ENCODE peak calls at places on chromosomes 1 and 21, in four cellular contexts. H is HCT116, T is right cardiac atrium, K is A172. Z is an unnamed sample.

GRCh38 chr1:27491748-27492700 is 2.1 kb upstream of the WASF2 start:
- DNase-seq in H (no peak), T (peak; percentile 82), K (no peak), Z (no peak)

GRCh38 chr1:27940297-27940696 is 5.5 kb downstream of the SMPDL3B start:
- DNase-seq in H (no peak), T (no peak), K (no peak), Z (no peak)

GRCh38 chr1:219438386-219438785 is 174.5 kb downstream of the ZC3H11B start:
- DNase-seq in H (no peak), T (no peak), K (no peak), Z (no peak)

GRCh38 chr1:61606448-61607312 is 118.3 kb downstream of the TM2D1 start:
- DNase-seq in H (no peak), T (peak; percentile 90), K (no peak), Z (no peak)

GRCh38 chr1:242242983-242243382 is 244.1 kb upstream of the MAP1LC3C start:
- DNase-seq in H (no peak), T (no peak), K (no peak), Z (no peak)

GRCh38 chr1:40651138-40651857 is 14.2 kb downstream of the RIMS3 start:
- DNase-seq in H (no peak), T (no peak), K (no peak), Z (no peak)

GRCh38 chr1:186700688-186701087 is 20.5 kb upstream of the PTGS2 start:
- DNase-seq in H (no peak), T (no peak), K (no peak), Z (no peak)

GRCh38 chr1:231796141-231796540 is 169.6 kb downstream of the DISC1 start:
- DNase-seq in H (no peak), T (no peak), K (no peak), Z (no peak)

GRCh38 chr1:181423301-181423918 is 59.9 kb upstream of the CACNA1E start:
- DNase-seq in H (peak; percentile 36), T (peak; percentile 60), K (peak; percentile 39), Z (peak; percentile 21)

GRCh38 chr1:44515416-44515815 is 110.4 kb downstream of the RNF220 start:
- DNase-seq in H (no peak), T (no peak), K (peak; percentile 36), Z (no peak)

GRCh38 chr1:166511754-166512153 is 327.5 kb upstream of the POGK start:
- DNase-seq in H (no peak), T (no peak), K (no peak), Z (peak; percentile 47)

GRCh38 chr1:110672001-110672752 is 2.6 kb downstream of the KCNA3 start:
- DNase-seq in H (no peak), T (no peak), K (peak; percentile 21), Z (no peak)

GRCh38 chr21:38982096-38982495 is 176.4 kb downstream of the ETS2 start:
- DNase-seq in H (no peak), T (no peak), K (peak; percentile 62), Z (no peak)

GRCh38 chr1:11178021-11179015 is 10.8 kb upstream of the ANGPTL7 start:
- DNase-seq in H (no peak), T (peak; percentile 63), K (peak; percentile 84), Z (no peak)

GRCh38 chr1:239025997-239026694 is 360.2 kb upstream of the CHRM3 start:
- DNase-seq in H (no peak), T (no peak), K (no peak), Z (no peak)

GRCh38 chr1:219185486-219186117 is 11.9 kb downstream of the LYPLAL1 start:
- DNase-seq in H (no peak), T (no peak), K (no peak), Z (no peak)

GRCh38 chr1:116261227-116261626 is 111.8 kb upstream of the ATP1A1 start:
- DNase-seq in H (no peak), T (no peak), K (no peak), Z (no peak)

GRCh38 chr21:18335651-18336050 is 67.9 kb downstream of the TMPRSS15 start:
- DNase-seq in H (no peak), T (no peak), K (no peak), Z (no peak)

GRCh38 chr1:56798053-56798471 is 21.1 kb downstream of the FYB2 start:
- DNase-seq in H (no peak), T (no peak), K (peak; percentile 71), Z (no peak)

GRCh38 chr1:226506921-226507320 is 41.6 kb upstream of the STUM start:
- DNase-seq in H (no peak), T (no peak), K (no peak), Z (no peak)

GRCh38 chr1:37478451-37478871 is 4.1 kb downstream of the ZC3H12A start:
- DNase-seq in H (no peak), T (no peak), K (peak; percentile 41), Z (no peak)

GRCh38 chr1:56533621-56534020 is 45.7 kb downstream of the PLPP3 start:
- DNase-seq in H (no peak), T (no peak), K (no peak), Z (no peak)

GRCh38 chr1:248696261-248696660 is 6.3 kb downstream of the OR14I1 start:
- DNase-seq in H (no peak), T (no peak), K (peak; percentile 27), Z (no peak)

GRCh38 chr1:94994805-94995204 is 67.9 kb upstream of the CNN3 start:
- DNase-seq in H (no peak), T (no peak), K (no peak), Z (no peak)

GRCh38 chr1:98048234-98048633 is 127.4 kb upstream of the DPYD start:
- DNase-seq in H (no peak), T (peak; percentile 91), K (peak; percentile 77), Z (peak; percentile 75)

GRCh38 chr1:15154480-15155036 is 1.0 kb downstream of the TMEM51 start:
- DNase-seq in H (no peak), T (peak; percentile 68), K (no peak), Z (no peak)

GRCh38 chr1:117794073-117794472 is 135.3 kb downstream of the GDAP2 start:
- DNase-seq in H (no peak), T (no peak), K (no peak), Z (no peak)

GRCh38 chr1:61141288-61142044 is 59.1 kb downstream of the NFIA start:
- DNase-seq in H (no peak), T (no peak), K (peak; percentile 7), Z (no peak)

GRCh38 chr1:16141573-16142336 is 14.1 kb downstream of the EPHA2 start:
- DNase-seq in H (no peak), T (peak; percentile 71), K (peak; percentile 66), Z (no peak)

GRCh38 chr1:155136728-155137127 is 1.1 kb downstream of the SLC50A1 start:
- DNase-seq in H (no peak), T (no peak), K (no peak), Z (no peak)

GRCh38 chr21:42188663-42189062 is 30.3 kb upstream of the ABCG1 start:
- DNase-seq in H (no peak), T (no peak), K (no peak), Z (no peak)

GRCh38 chr21:38769253-38769780 is 36.4 kb upstream of the ETS2 start:
- DNase-seq in H (no peak), T (no peak), K (peak; percentile 90), Z (peak; percentile 93)

GRCh38 chr21:44800103-44800502 is 1.5 kb downstream of the UBE2G2 start:
- DNase-seq in H (no peak), T (no peak), K (no peak), Z (no peak)

GRCh38 chr21:33968998-33969353 is 53.4 kb upstream of the ATP5PO start:
- DNase-seq in H (no peak), T (no peak), K (no peak), Z (no peak)

GRCh38 chr1:173301507-173301906 is 94.4 kb upstream of the TNFSF4 start:
- DNase-seq in H (no peak), T (no peak), K (peak; percentile 8), Z (no peak)

GRCh38 chr1:9737057-9737456 is 85.5 kb downstream of the PIK3CD start:
- DNase-seq in H (no peak), T (peak; percentile 44), K (no peak), Z (no peak)

GRCh38 chr1:56576880-56577858 is 2.2 kb downstream of the PLPP3 start:
- DNase-seq in H (peak; percentile 21), T (no peak), K (peak; percentile 16), Z (peak; percentile 58)

GRCh38 chr1:227942021-227942715 is 5.6 kb downstream of the WNT9A start:
- DNase-seq in H (no peak), T (no peak), K (no peak), Z (no peak)

GRCh38 chr1:235502601-235503332 is 1.5 kb downstream of the B3GALNT2 start:
- DNase-seq in H (no peak), T (no peak), K (peak; percentile 33), Z (peak; percentile 20)

GRCh38 chr21:17441370-17441769 is 71.5 kb upstream of the CXADR start:
- DNase-seq in H (no peak), T (no peak), K (no peak), Z (peak; percentile 82)